ENCODE peak calls at places on chromosomes 2 and 18, in four cellular contexts. B, G, Y and M are unnamed samples.

GRCh38 chr2:135256531-135257258 is 204.6 kb downstream of the RAB3GAP1 start:
- DNase-seq in B (no peak), Y (peak), G (no peak), M (no peak)

GRCh38 chr18:75290737-75291358 is 80.3 kb downstream of the TSHZ1 start:
- DNase-seq in G (no peak), Y (no peak), B (no peak), M (no peak)

GRCh38 chr2:240252872-240253511 is 112.5 kb upstream of the OTOS start:
- DNase-seq in B (no peak), Y (no peak), G (no peak), M (no peak)

GRCh38 chr18:6396276-6396675 is 18.4 kb downstream of the L3MBTL4 start:
- DNase-seq in B (no peak), G (no peak), Y (no peak), M (no peak)

GRCh38 chr18:52716926-52717325 is 376.9 kb downstream of the DCC start:
- DNase-seq in G (no peak), Y (peak), B (no peak), M (no peak)

GRCh38 chr18:26575865-26576217 is 27.5 kb upstream of the KCTD1 start:
- DNase-seq in G (no peak), Y (no peak), B (no peak), M (no peak)

GRCh38 chr2:160156665-160157064 is 43.4 kb downstream of the ITGB6 start:
- DNase-seq in G (no peak), B (no peak), Y (no peak), M (no peak)

GRCh38 chr2:224938670-224939309 is 103.5 kb downstream of the DOCK10 start:
- DNase-seq in Y (no peak), B (no peak), G (no peak), M (no peak)

GRCh38 chr2:46686811-46687210 is 207.4 kb downstream of the TMEM247 start:
- DNase-seq in B (no peak), Y (no peak), G (no peak), M (no peak)

GRCh38 chr2:173124441-173124840 is 48.8 kb downstream of the MAP3K20 start:
- DNase-seq in G (no peak), Y (no peak), B (no peak), M (no peak)

GRCh38 chr2:210318491-210318890 is 3.5 kb upstream of the MYL1 start:
- DNase-seq in Y (no peak), B (no peak), G (no peak), M (no peak)

GRCh38 chr2:119549236-119549635 is 5.0 kb downstream of the CFAP221 start:
- DNase-seq in Y (no peak), B (no peak), G (no peak), M (no peak)

GRCh38 chr2:44275915-44276279 is 617 bp downstream of the SLC3A1 start:
- DNase-seq in G (no peak), B (no peak), Y (no peak), M (no peak)

GRCh38 chr2:198387677-198388076 is 583.3 kb downstream of the PLCL1 start:
- DNase-seq in G (no peak), Y (no peak), B (no peak), M (no peak)

GRCh38 chr2:20524412-20525040 is 77.7 kb downstream of the RHOB start:
- DNase-seq in B (no peak), Y (peak), G (no peak), M (no peak)

GRCh38 chr2:241014224-241014623 is 15.8 kb downstream of the SNED1 start:
- DNase-seq in G (no peak), Y (no peak), B (no peak), M (no peak)

GRCh38 chr2:29334723-29335122 is 219.5 kb downstream of the CLIP4 start:
- DNase-seq in B (no peak), G (no peak), Y (no peak), M (no peak)

GRCh38 chr18:830315-830901 is 18.4 kb upstream of the YES1 start:
- DNase-seq in B (no peak), G (no peak), Y (peak), M (no peak)

GRCh38 chr2:97727296-97727695 is 13.9 kb downstream of the ZAP70 start:
- DNase-seq in Y (no peak), G (no peak), B (no peak), M (no peak)

GRCh38 chr18:79941473-79942119 is 9.9 kb downstream of the SLC66A2 start:
- DNase-seq in G (no peak), Y (no peak), B (no peak), M (no peak)

GRCh38 chr18:10131036-10131774 is 217.4 kb downstream of the VAPA start:
- DNase-seq in B (no peak), Y (no peak), G (no peak), M (no peak)

GRCh38 chr2:172239944-172240590 is 137.4 kb upstream of the DLX2 start:
- DNase-seq in G (no peak), B (no peak), Y (peak), M (no peak)

GRCh38 chr18:50829644-50830043 is 9.8 kb upstream of the MRO start:
- DNase-seq in G (no peak), B (no peak), Y (no peak), M (no peak)

GRCh38 chr2:101803945-101804696 is 106.6 kb downstream of the MAP4K4 start:
- DNase-seq in G (no peak), Y (no peak), B (no peak), M (no peak)

GRCh38 chr2:20675701-20676352 is 8.9 kb downstream of the GDF7 start:
- DNase-seq in Y (no peak), G (peak), B (peak), M (no peak)

GRCh38 chr2:134120160-134120717 is 133.6 kb upstream of the MGAT5 start:
- DNase-seq in G (peak), Y (no peak), B (no peak), M (no peak)

GRCh38 chr2:28267282-28267681 is 125.4 kb upstream of the FOSL2 start:
- DNase-seq in Y (no peak), B (no peak), G (no peak), M (no peak)

GRCh38 chr2:28268386-28268785 is 124.3 kb upstream of the FOSL2 start:
- DNase-seq in B (no peak), Y (no peak), G (no peak), M (no peak)

GRCh38 chr2:28271231-28271913 is 121.3 kb upstream of the FOSL2 start:
- DNase-seq in B (no peak), G (no peak), Y (no peak), M (no peak)

GRCh38 chr2:28270456-28271146 is 122.1 kb upstream of the FOSL2 start:
- DNase-seq in B (no peak), Y (no peak), G (no peak), M (no peak)

DNA sequence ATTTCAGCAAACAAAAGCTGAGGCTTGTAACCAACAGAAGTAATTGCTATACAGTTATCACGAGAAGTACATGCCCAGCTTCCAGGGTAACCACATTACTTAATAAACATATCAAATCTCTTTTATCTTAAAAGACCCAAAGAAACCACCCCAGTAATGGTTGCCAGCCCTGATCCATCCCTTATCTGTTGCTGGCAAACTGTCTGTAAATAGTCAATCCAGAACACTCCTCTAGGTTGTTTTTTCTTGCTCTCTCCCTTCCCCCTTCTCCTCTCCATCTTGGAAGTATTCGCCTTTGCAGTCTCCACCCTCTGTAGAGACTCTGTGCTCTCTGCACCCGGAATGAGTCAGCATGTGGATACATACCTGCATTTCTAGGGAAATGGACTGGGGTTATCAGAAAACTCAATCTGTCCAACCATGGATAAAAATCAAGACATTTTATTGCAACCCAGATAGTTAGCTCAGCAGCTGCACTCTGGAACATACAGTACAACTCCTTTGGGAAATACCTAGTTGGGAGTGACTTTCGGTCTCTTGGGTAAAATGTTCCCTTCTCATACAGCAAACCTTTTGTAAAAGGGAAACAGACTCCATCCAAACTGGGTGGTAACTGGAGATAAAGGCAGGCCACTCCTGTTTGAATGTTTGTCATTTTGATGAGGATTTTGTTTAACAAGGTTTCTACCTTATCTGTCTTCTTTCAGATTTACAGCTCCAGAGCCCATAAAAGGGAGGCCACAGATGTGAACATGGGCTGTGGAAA is 123.5 kb upstream of the FOSL2 start:
- DNase-seq in Y (peak), G (no peak), B (no peak), M (peak)
- TF ChIP-seq ZNF274 in Y (no peak), G (no peak), B (no peak), M (no peak)

GRCh38 chr2:54107455-54107764 is 8.0 kb upstream of the ACYP2 start:
- DNase-seq in B (no peak), G (no peak), Y (no peak), M (no peak)
- TF ChIP-seq EGR1 in B (no peak), G (no peak), Y (no peak), M (no peak)

DNA sequence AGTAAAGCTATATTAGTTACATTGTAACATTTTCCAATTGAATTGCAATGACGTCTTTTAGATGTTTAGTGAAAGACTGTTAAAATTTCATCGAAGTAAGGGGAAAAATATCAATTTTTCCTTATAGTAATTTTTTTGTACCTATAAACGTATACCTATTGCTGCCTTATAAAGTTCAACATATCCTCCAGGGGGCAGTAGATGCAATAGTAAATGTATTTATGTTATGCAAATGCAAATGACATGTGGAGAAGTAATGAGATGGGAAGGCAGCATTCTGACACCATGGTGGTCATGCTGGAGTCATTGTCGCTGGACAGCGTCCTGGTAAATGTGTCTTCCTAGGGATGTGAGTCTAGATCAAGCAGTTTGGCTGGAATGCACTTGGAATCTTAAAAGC is 38.7 kb downstream of the MSTN start:
- DNase-seq in B (no peak), Y (peak), G (no peak), M (peak)
- TF ChIP-seq ZNF274 in B (no peak), Y (no peak), G (no peak), M (no peak)

GRCh38 chr2:39733070-39733674 is 45.9 kb downstream of the THUMPD2 start:
- DNase-seq in G (no peak), B (no peak), Y (no peak), M (no peak)
- TF ChIP-seq EGR1 in G (no peak), B (no peak), Y (no peak), M (no peak)

GRCh38 chr18:62781893-62782292 is 66.6 kb downstream of the PHLPP1 start:
- DNase-seq in Y (no peak), B (no peak), G (no peak), M (no peak)
- TF ChIP-seq ZNF274 in Y (no peak), B (no peak), G (no peak), M (no peak)

DNA sequence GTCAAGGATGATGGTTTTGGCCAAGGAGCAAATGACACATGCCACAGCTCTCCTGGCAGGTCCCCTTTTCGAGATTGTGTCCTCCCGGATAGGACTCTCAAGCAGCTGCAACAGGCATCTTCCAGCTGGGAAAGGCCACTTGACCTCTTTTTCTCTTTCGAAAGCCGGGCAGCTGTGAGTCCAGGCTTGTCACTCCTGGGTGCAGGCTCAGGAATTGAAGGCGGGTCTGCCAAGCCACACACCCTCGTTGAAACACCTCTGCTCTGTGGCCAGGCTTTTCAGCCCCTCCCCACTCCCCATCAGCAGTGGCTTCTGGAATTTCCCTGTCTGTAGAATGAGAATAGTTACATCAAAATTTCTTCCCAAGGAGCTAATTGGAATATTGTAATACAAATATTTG is 98.1 kb downstream of the CCDC138 start:
- DNase-seq in B (no peak), G (no peak), Y (no peak), M (no peak)
- TF ChIP-seq EGR1 in B (no peak), G (no peak), Y (no peak), M (no peak)